ENCODE peak calls at places on chromosomes 6 and 20, in ten cellular contexts. C is tibial artery, P is psoas muscle, J is adrenal gland, O is upper lobe of right lung, Y is pancreas, U is left ventricle myocardium inferior, M is small intestine, F is GM23248, A is lower lobe of right lung. X is an unnamed sample.

GRCh38 chr6:159513074-159513473 is 180.0 kb downstream of the SOD2 start:
- DNase-seq in C (no peak), P (no peak), J (no peak), O (no peak), Y (no peak), U (no peak), M (no peak), F (peak; percentile 23), A (no peak), X (no peak)

GRCh38 chr6:37819802-37820712 is 530 bp downstream of the ZFAND3 start:
- DNase-seq in C (peak; percentile 75), P (peak; percentile 78), J (peak; percentile 60), O (peak; percentile 86), Y (peak; percentile 80), U (peak; percentile 60), M (peak; percentile 56), F (peak; percentile 86), A (peak; percentile 79), X (peak; percentile 92)

GRCh38 chr6:164208371-164208770 is 793.9 kb downstream of the QKI start:
- DNase-seq in C (no peak), P (no peak), J (no peak), O (no peak), Y (no peak), U (no peak), M (no peak), F (no peak), A (no peak), X (no peak)

GRCh38 chr6:100488231-100488630 is 23.5 kb upstream of the SIM1 start:
- DNase-seq in C (no peak), P (no peak), J (no peak), O (no peak), Y (no peak), U (no peak), M (no peak), F (no peak), A (no peak), X (no peak)

GRCh38 chr6:52929321-52930164 is 20.0 kb upstream of the GSTA3 start:
- DNase-seq in C (no peak), P (no peak), J (peak; percentile 78), O (peak; percentile 67), Y (no peak), U (no peak), M (peak; percentile 79), F (peak; percentile 98), A (no peak), X (peak; percentile 91)

GRCh38 chr6:75210885-75211739 is 5.3 kb upstream of the COL12A1 start:
- DNase-seq in C (peak; percentile 57), P (no peak), J (peak; percentile 59), O (no peak), Y (no peak), U (no peak), M (peak; percentile 66), F (peak; percentile 88), A (no peak), X (no peak)

GRCh38 chr6:43977404-43978111 is 149.7 kb downstream of the MRPL14 start:
- DNase-seq in C (no peak), P (no peak), J (no peak), O (no peak), Y (no peak), U (no peak), M (no peak), F (no peak), A (no peak), X (no peak)

GRCh38 chr6:163338671-163339405 is 75.7 kb upstream of the QKI start:
- DNase-seq in C (no peak), P (peak; percentile 78), J (no peak), O (no peak), Y (no peak), U (peak; percentile 47), M (no peak), F (peak; percentile 69), A (no peak), X (no peak)

GRCh38 chr20:62929051-62929538 is 2.8 kb upstream of the DIDO1 start:
- DNase-seq in C (peak; percentile 54), P (peak; percentile 76), J (peak; percentile 70), O (peak; percentile 87), Y (peak; percentile 89), U (peak; percentile 77), M (peak; percentile 80), F (peak; percentile 77), A (peak; percentile 82), X (no peak)

GRCh38 chr6:80789912-80790635 is 683.6 kb downstream of the BCKDHB start:
- DNase-seq in C (no peak), P (no peak), J (no peak), O (no peak), Y (no peak), U (no peak), M (no peak), F (peak; percentile 54), A (no peak), X (no peak)

GRCh38 chr20:47758517-47759450 is 26.5 kb downstream of the SULF2 start:
- DNase-seq in C (no peak), P (no peak), J (no peak), O (no peak), Y (no peak), U (no peak), M (no peak), F (no peak), A (no peak), X (no peak)
- H3K4me3 ChIP-seq in C (no peak overlapping the region), P (no peak overlapping the region), J (no peak overlapping the region), O (no peak overlapping the region), Y (no peak overlapping the region), U (no peak overlapping the region), M (no peak overlapping the region), F (no peak overlapping the region), A (no peak overlapping the region), X (no peak overlapping the region)

DNA sequence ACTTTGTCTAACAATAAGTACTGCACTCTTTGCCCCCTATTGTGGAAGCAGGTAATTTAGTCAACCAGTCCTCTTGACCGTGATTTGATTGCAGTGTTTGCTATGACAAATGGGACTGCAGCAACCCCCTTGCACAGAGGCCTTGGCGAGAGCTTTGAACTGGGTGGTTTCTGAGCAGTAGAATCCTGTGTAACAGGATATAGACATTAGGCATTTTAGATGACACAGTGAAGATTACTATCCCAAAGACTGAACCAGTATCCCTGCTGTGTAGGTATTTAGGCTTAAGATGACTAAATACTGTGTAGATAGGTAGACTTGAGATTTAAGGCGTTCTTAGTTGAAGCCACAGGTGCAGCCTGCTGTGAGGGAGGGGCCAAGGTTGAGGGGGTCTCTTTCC is 9.9 kb downstream of the DNMT3B start:
- DNase-seq in C (no peak), P (peak; percentile 5), J (no peak), O (no peak), Y (no peak), U (no peak), M (no peak), F (no peak), A (no peak), X (no peak)
- H3K36me3 ChIP-seq in C (no peaks in the 10 kb centered on the region), P (no peaks in the 10 kb centered on the region), J (no peaks in the 10 kb centered on the region), O (no peaks in the 10 kb centered on the region), Y (no peaks in the 10 kb centered on the region), U (no peaks in the 10 kb centered on the region), M (no peaks in the 10 kb centered on the region), F (no peaks in the 10 kb centered on the region), A (no peaks in the 10 kb centered on the region), X (no peaks in the 10 kb centered on the region)

GRCh38 chr20:41317536-41318270 is at the start of gene ZHX3:
- DNase-seq in C (peak; percentile 95), P (peak; percentile 99), J (peak; percentile 98), O (peak; percentile 99), Y (peak; percentile 99), U (peak; percentile 97), M (peak; percentile 98), F (peak; percentile 99), A (peak; percentile 97), X (peak; percentile 98)

GRCh38 chr20:41318271-41318649 is 729 bp upstream of the ZHX3 start:
- DNase-seq in C (no peak), P (no peak), J (no peak), O (no peak), Y (no peak), U (no peak), M (peak; percentile 86), F (no peak), A (no peak), X (no peak)

GRCh38 chr20:41316602-41317535 is 662 bp downstream of the ZHX3 start:
- DNase-seq in C (peak; percentile 86), P (peak; percentile 91), J (peak; percentile 81), O (peak; percentile 91), Y (peak; percentile 91), U (peak; percentile 87), M (peak; percentile 62), F (peak; percentile 92), A (peak; percentile 85), X (peak; percentile 89)

GRCh38 chr20:41314386-41314785 is 3.1 kb downstream of the ZHX3 start:
- DNase-seq in C (no peak), P (no peak), J (no peak), O (no peak), Y (no peak), U (no peak), M (no peak), F (no peak), A (no peak), X (no peak)

DNA sequence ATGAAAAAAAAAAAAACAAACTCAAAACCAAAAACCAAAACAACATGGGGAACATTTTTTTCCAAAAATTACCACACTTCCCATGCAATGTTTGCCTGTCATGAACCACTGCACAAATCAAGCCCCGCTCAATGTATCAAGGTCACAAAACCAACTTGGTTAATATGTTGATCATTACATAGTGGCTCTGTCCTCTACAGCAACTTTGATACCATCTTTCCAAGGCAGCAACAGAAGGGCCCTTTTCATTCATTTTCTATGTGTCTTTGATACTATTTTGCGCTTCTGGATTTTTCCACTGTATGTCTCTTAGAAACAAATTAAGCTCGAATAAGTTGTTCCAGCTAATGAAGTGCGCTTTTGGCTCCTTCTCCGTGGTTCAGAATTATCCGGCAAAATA is 1.5 kb downstream of the ZHX3 start:
- DNase-seq in C (no peak), P (no peak), J (no peak), O (no peak), Y (no peak), U (no peak), M (no peak), F (peak; percentile 40), A (no peak), X (no peak)
- H3K4me3 ChIP-seq in C (peak overlapping the region; percentile 89), P (peak overlapping the region; percentile 89), J (peak overlapping the region; percentile 93), O (peak overlapping the region; percentile 82), Y (peak overlapping the region; percentile 80), U (peak overlapping the region; percentile 84), M (no peak overlapping the region), F (peak overlapping the region; percentile 84), A (peak overlapping the region; percentile 79), X (peak overlapping the region; percentile 75)

DNA sequence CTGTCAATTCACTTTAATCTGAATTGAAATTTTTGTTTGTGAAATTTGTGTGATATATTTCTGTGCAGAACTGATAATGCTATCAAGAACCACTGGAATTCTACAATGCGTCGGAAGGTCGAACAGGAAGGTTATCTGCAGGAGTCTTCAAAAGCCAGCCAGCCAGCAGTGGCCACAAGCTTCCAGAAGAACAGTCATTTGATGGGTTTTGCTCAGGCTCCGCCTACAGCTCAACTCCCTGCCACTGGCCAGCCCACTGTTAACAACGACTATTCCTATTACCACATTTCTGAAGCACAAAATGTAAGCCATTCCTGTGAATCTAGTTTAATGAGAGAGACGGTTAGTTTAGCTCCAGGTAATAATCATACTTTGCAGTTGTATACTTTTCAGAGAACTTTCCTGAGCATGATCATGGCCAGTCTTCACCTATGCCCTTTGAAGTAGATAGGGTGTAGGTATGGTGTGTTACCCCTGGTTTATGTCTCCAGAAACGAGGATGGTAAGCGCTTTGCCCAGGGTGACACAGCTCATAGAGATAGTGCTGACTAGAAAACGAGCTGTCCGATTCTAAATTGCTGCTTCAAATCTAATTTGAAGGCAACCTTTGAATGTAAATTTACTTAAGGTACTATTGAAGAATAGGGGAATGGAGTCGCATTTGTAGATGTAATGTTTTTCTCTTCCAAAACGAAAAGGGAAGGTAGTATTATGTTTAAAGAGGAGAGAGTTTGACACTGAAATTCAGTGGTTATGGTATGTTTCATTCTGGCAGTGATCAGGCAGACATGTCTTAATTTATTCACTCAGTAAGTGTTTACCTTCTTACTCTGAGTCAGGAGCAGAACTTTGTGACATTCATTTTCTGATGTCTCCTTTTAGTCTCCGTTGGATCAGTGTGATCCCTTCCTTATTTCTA is 11.4 kb downstream of the MYB start:
- DNase-seq in C (no peak), P (no peak), J (no peak), O (no peak), Y (no peak), U (no peak), M (no peak), F (no peak), A (no peak), X (no peak)
- H3K36me3 ChIP-seq in C (no peaks in the 10 kb centered on the region), P (peaks cover 2% of the 10 kb centered on the region), J (no peaks in the 10 kb centered on the region), O (no peaks in the 10 kb centered on the region), Y (no peaks in the 10 kb centered on the region), U (no peaks in the 10 kb centered on the region), M (peaks cover 4% of the 10 kb centered on the region), F (no peaks in the 10 kb centered on the region), A (no peaks in the 10 kb centered on the region), X (no peaks in the 10 kb centered on the region)

X was measured in MG63.